ENCODE peak calls at places on chromosomes 5 and 9, in five cellular contexts. One of them, this sample, is unnamed.

GRCh38 chr9:93089481-93089991 is 6.5 kb upstream of the CARD19 start:
- DNase-seq in breast epithelium: no peak
- DNase-seq in prostate gland: no peak
- DNase-seq in foreskin keratinocyte: no peak
- DNase-seq in Panc1: no peak
- DNase-seq in this sample: no peak

GRCh38 chr9:15552641-15553527 is at the start of gene CCDC171:
- DNase-seq in Panc1: no peak
- DNase-seq in prostate gland: peak
- DNase-seq in breast epithelium: peak
- DNase-seq in foreskin keratinocyte: peak
- DNase-seq in this sample: peak

GRCh38 chr9:136201609-136202448 is 3.1 kb downstream of the LHX3 start:
- DNase-seq in breast epithelium: no peak
- DNase-seq in prostate gland: no peak
- DNase-seq in Panc1: no peak
- DNase-seq in foreskin keratinocyte: no peak
- DNase-seq in this sample: no peak

GRCh38 chr5:73796164-73797141 is 170.5 kb downstream of the ARHGEF28 start:
- DNase-seq in Panc1: peak
- DNase-seq in foreskin keratinocyte: peak
- DNase-seq in prostate gland: no peak
- DNase-seq in breast epithelium: no peak
- DNase-seq in this sample: peak

GRCh38 chr5:120684749-120685415 is 220.8 kb downstream of the PRR16 start:
- DNase-seq in Panc1: no peak
- DNase-seq in prostate gland: no peak
- DNase-seq in breast epithelium: no peak
- DNase-seq in foreskin keratinocyte: no peak
- DNase-seq in this sample: no peak

GRCh38 chr5:147169399-147169798 is 65.4 kb upstream of the STK32A start:
- DNase-seq in prostate gland: no peak
- DNase-seq in breast epithelium: no peak
- DNase-seq in foreskin keratinocyte: no peak
- DNase-seq in Panc1: no peak
- DNase-seq in this sample: no peak

GRCh38 chr5:175558801-175559480 is 80.6 kb downstream of the SFXN1 start:
- DNase-seq in prostate gland: no peak
- DNase-seq in foreskin keratinocyte: no peak
- DNase-seq in breast epithelium: no peak
- DNase-seq in Panc1: no peak
- DNase-seq in this sample: no peak

GRCh38 chr9:124941689-124942561 is 1.0 kb upstream of the GOLGA1 start:
- DNase-seq in breast epithelium: peak
- DNase-seq in prostate gland: peak
- DNase-seq in Panc1: no peak
- DNase-seq in foreskin keratinocyte: no peak
- DNase-seq in this sample: peak

GRCh38 chr5:62489471-62489870 is 76.9 kb downstream of the IPO11 start:
- DNase-seq in breast epithelium: no peak
- DNase-seq in prostate gland: no peak
- DNase-seq in Panc1: no peak
- DNase-seq in foreskin keratinocyte: no peak
- DNase-seq in this sample: no peak

GRCh38 chr5:67173959-67174358 is 22.6 kb downstream of the CD180 start:
- DNase-seq in breast epithelium: no peak
- DNase-seq in prostate gland: no peak
- DNase-seq in foreskin keratinocyte: peak
- DNase-seq in Panc1: no peak
- DNase-seq in this sample: no peak

GRCh38 chr9:100990605-100991381 is 37.7 kb upstream of the PLPPR1 start:
- DNase-seq in prostate gland: no peak
- DNase-seq in breast epithelium: no peak
- DNase-seq in foreskin keratinocyte: no peak
- DNase-seq in Panc1: no peak
- DNase-seq in this sample: no peak

GRCh38 chr5:1733369-1733768 is 66.3 kb downstream of the MRPL36 start:
- DNase-seq in foreskin keratinocyte: no peak
- DNase-seq in prostate gland: peak
- DNase-seq in breast epithelium: peak
- DNase-seq in Panc1: no peak
- DNase-seq in this sample: no peak

GRCh38 chr9:22107202-22107601 is 98.1 kb upstream of the CDKN2B start:
- DNase-seq in Panc1: no peak
- DNase-seq in foreskin keratinocyte: peak
- DNase-seq in prostate gland: no peak
- DNase-seq in breast epithelium: no peak
- DNase-seq in this sample: no peak

GRCh38 chr9:129070670-129071525 is 10.0 kb upstream of the DOLPP1 start:
- DNase-seq in breast epithelium: no peak
- DNase-seq in foreskin keratinocyte: no peak
- DNase-seq in prostate gland: no peak
- DNase-seq in Panc1: no peak
- DNase-seq in this sample: no peak
- H3K27ac ChIP-seq in breast epithelium: no peak
- H3K27ac ChIP-seq in foreskin keratinocyte: no peak
- H3K27ac ChIP-seq in prostate gland: no peak
- H3K27ac ChIP-seq in Panc1: no peak
- H3K27ac ChIP-seq in this sample: no peak

DNA sequence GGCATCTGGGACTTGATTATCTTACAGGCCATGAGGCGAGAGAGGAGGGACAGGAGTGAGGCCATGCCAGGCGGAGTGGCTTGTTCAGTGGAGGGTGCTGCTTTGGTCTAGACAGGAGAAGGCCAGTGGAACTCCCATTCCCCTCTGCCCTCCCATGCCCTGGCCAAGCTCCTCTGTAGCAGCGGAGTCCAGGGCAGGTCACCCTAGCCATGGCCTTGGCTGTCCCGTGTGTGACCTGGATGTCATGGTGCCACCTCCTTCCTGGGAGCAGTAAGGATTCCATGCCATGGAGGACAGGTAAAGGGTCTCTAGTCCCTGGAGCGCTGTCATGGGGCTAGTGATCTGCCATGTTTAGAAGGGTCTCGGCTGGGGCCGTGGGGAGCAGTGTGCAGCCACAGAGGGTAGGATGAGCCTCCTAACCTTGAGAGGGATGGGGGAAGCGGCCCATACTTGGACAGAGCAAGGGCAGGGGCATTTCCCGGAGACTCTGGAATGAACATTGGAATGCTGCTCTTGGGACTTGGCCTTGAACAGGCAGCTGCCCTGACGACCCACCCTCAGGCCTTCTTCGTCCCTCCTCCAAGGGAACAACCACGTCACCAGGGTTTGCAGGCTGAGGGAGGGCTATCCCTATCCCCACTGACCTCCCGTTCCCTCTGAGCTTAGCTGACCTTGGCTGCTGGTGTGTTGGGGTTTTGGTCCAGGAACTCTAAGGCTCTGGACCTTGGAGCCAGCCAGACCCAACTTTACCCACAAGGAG is 100.4 kb downstream of the DAB2IP start:
- DNase-seq in prostate gland: no peak
- DNase-seq in breast epithelium: peak
- DNase-seq in foreskin keratinocyte: no peak
- DNase-seq in Panc1: no peak
- DNase-seq in this sample: no peak
- H3K27ac ChIP-seq in prostate gland: peak
- H3K27ac ChIP-seq in breast epithelium: peak
- H3K27ac ChIP-seq in foreskin keratinocyte: no peak
- H3K27ac ChIP-seq in Panc1: peak
- H3K27ac ChIP-seq in this sample: peak

GRCh38 chr5:173677125-173677672 is 60.7 kb upstream of the BOD1 start:
- DNase-seq in Panc1: no peak
- DNase-seq in prostate gland: no peak
- DNase-seq in breast epithelium: no peak
- DNase-seq in foreskin keratinocyte: no peak
- DNase-seq in this sample: no peak

GRCh38 chr5:173676375-173676774 is 59.9 kb upstream of the BOD1 start:
- DNase-seq in breast epithelium: no peak
- DNase-seq in Panc1: no peak
- DNase-seq in prostate gland: no peak
- DNase-seq in foreskin keratinocyte: no peak
- DNase-seq in this sample: no peak

GRCh38 chr5:173682313-173682712 is 65.9 kb upstream of the BOD1 start:
- DNase-seq in foreskin keratinocyte: no peak
- DNase-seq in breast epithelium: no peak
- DNase-seq in Panc1: no peak
- DNase-seq in prostate gland: no peak
- DNase-seq in this sample: no peak

GRCh38 chr5:173679909-173680626 is 63.6 kb upstream of the BOD1 start:
- DNase-seq in prostate gland: no peak
- DNase-seq in Panc1: no peak
- DNase-seq in foreskin keratinocyte: no peak
- DNase-seq in breast epithelium: no peak
- DNase-seq in this sample: peak

DNA sequence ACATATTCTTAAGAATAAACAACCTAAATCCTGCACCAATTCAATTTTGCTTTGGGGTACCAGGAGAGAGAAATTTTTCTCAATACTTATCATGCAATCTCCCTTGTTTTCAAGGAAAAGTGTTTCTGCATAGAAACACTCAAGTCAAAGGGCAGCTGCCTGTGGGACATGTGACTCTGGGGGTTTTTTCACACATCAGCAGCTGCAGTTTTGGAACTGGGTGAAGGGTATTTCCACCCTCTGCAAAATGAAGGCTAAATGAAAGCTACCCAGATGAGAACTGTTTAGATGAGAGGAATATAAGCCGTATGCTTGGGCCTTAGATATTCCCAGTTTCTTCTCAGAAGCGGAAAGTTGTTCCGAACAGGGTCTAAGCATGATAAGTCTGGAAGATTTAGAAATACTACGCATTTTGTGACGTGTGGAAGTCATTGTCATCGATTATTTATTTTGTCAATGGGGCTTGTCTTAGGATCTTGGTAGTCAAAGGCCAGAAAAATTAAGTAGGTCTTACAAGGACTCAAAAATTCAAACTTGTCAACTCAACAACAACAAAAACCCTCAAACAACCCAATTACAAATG is 64.3 kb upstream of the BOD1 start:
- DNase-seq in breast epithelium: no peak
- DNase-seq in foreskin keratinocyte: no peak
- DNase-seq in prostate gland: no peak
- DNase-seq in Panc1: no peak
- DNase-seq in this sample: peak
- H3K27ac ChIP-seq in breast epithelium: no peak
- H3K27ac ChIP-seq in foreskin keratinocyte: no peak
- H3K27ac ChIP-seq in prostate gland: no peak
- H3K27ac ChIP-seq in Panc1: no peak
- H3K27ac ChIP-seq in this sample: peak

GRCh38 chr9:99822096-99822595 is 461 bp downstream of the NR4A3 start:
- DNase-seq in foreskin keratinocyte: no peak
- DNase-seq in Panc1: no peak
- DNase-seq in prostate gland: peak
- DNase-seq in breast epithelium: peak
- DNase-seq in this sample: peak

GRCh38 chr9:99822596-99823391 is 1.1 kb downstream of the NR4A3 start:
- DNase-seq in Panc1: no peak
- DNase-seq in breast epithelium: no peak
- DNase-seq in foreskin keratinocyte: no peak
- DNase-seq in prostate gland: peak
- DNase-seq in this sample: peak

GRCh38 chr9:99824378-99825157 is 2.9 kb downstream of the NR4A3 start:
- DNase-seq in prostate gland: peak
- DNase-seq in breast epithelium: no peak
- DNase-seq in Panc1: no peak
- DNase-seq in foreskin keratinocyte: no peak
- DNase-seq in this sample: peak

GRCh38 chr9:99825158-99826046 is 3.7 kb downstream of the NR4A3 start:
- DNase-seq in prostate gland: no peak
- DNase-seq in breast epithelium: no peak
- DNase-seq in foreskin keratinocyte: no peak
- DNase-seq in Panc1: no peak
- DNase-seq in this sample: no peak

GRCh38 chr9:99823392-99824377 is 2.0 kb downstream of the NR4A3 start:
- DNase-seq in breast epithelium: peak
- DNase-seq in Panc1: no peak
- DNase-seq in prostate gland: peak
- DNase-seq in foreskin keratinocyte: no peak
- DNase-seq in this sample: peak
- H3K27ac ChIP-seq in breast epithelium: peak
- H3K27ac ChIP-seq in Panc1: no peak
- H3K27ac ChIP-seq in prostate gland: peak
- H3K27ac ChIP-seq in foreskin keratinocyte: no peak
- H3K27ac ChIP-seq in this sample: no peak

GRCh38 chr5:159638481-159638880 is 277.8 kb upstream of the ADRA1B start:
- DNase-seq in foreskin keratinocyte: no peak
- DNase-seq in Panc1: no peak
- DNase-seq in breast epithelium: no peak
- DNase-seq in prostate gland: no peak
- DNase-seq in this sample: no peak
- H3K27ac ChIP-seq in foreskin keratinocyte: no peak
- H3K27ac ChIP-seq in Panc1: no peak
- H3K27ac ChIP-seq in breast epithelium: no peak
- H3K27ac ChIP-seq in prostate gland: no peak
- H3K27ac ChIP-seq in this sample: no peak

This sample was measured in body of pancreas.